ENCODE peak calls at places on chromosomes 3 and 15, in five cellular contexts. One of them, this sample, is unnamed.
A peak's percentile ranks its signal among the peaks of the same experiment; 100 is the strongest.

GRCh38 chr15:35545316-35545824 is 595 bp downstream of the DPH6 start:
- DNase-seq in RWPE1: peak; percentile 50
- DNase-seq in choroid plexus epithelial cell: peak; percentile 75
- DNase-seq in fibroblast of mammary gland: peak; percentile 69
- DNase-seq in bronchial epithelial cell: peak; percentile 48
- DNase-seq in this sample: no peak

GRCh38 chr3:163939926-163940325 is 1138.4 kb downstream of the SI start:
- DNase-seq in fibroblast of mammary gland: peak; percentile 22
- DNase-seq in RWPE1: peak; percentile 4
- DNase-seq in bronchial epithelial cell: peak; percentile 16
- DNase-seq in choroid plexus epithelial cell: peak; percentile 10
- DNase-seq in this sample: no peak

GRCh38 chr15:63402498-63403253 is 21.0 kb upstream of the CA12 start:
- DNase-seq in RWPE1: peak; percentile 53
- DNase-seq in choroid plexus epithelial cell: peak; percentile 65
- DNase-seq in fibroblast of mammary gland: peak; percentile 56
- DNase-seq in bronchial epithelial cell: peak; percentile 40
- DNase-seq in this sample: no peak

GRCh38 chr3:51371943-51372557 is 13.0 kb upstream of the MANF start:
- DNase-seq in RWPE1: no peak
- DNase-seq in bronchial epithelial cell: peak; percentile 63
- DNase-seq in choroid plexus epithelial cell: peak; percentile 92
- DNase-seq in fibroblast of mammary gland: peak; percentile 79
- DNase-seq in this sample: peak; percentile 34

GRCh38 chr3:31704651-31705179 is 172.0 kb downstream of the STT3B start:
- DNase-seq in choroid plexus epithelial cell: peak; percentile 44
- DNase-seq in bronchial epithelial cell: peak; percentile 76
- DNase-seq in fibroblast of mammary gland: peak; percentile 76
- DNase-seq in RWPE1: peak; percentile 42
- DNase-seq in this sample: no peak

GRCh38 chr15:41341519-41341918 is 8.8 kb downstream of the NUSAP1 start:
- DNase-seq in choroid plexus epithelial cell: no peak
- DNase-seq in fibroblast of mammary gland: peak; percentile 15
- DNase-seq in bronchial epithelial cell: no peak
- DNase-seq in RWPE1: no peak
- DNase-seq in this sample: no peak

GRCh38 chr3:69231929-69232437 is 109.6 kb upstream of the LMOD3 start:
- DNase-seq in RWPE1: peak; percentile 57
- DNase-seq in choroid plexus epithelial cell: peak; percentile 89
- DNase-seq in fibroblast of mammary gland: peak; percentile 18
- DNase-seq in bronchial epithelial cell: peak; percentile 62
- DNase-seq in this sample: no peak

GRCh38 chr15:26744894-26745293 is 28.0 kb downstream of the GABRB3 start:
- DNase-seq in RWPE1: no peak
- DNase-seq in choroid plexus epithelial cell: no peak
- DNase-seq in bronchial epithelial cell: no peak
- DNase-seq in fibroblast of mammary gland: no peak
- DNase-seq in this sample: no peak

GRCh38 chr3:129581623-129582022 is 24.9 kb downstream of the PLXND1 start:
- DNase-seq in RWPE1: no peak
- DNase-seq in fibroblast of mammary gland: no peak
- DNase-seq in bronchial epithelial cell: no peak
- DNase-seq in choroid plexus epithelial cell: no peak
- DNase-seq in this sample: no peak

GRCh38 chr15:69074011-69074842 is 59.7 kb downstream of the NOX5 start:
- DNase-seq in choroid plexus epithelial cell: peak; percentile 67
- DNase-seq in bronchial epithelial cell: peak; percentile 50
- DNase-seq in RWPE1: peak; percentile 56
- DNase-seq in fibroblast of mammary gland: peak; percentile 61
- DNase-seq in this sample: no peak

GRCh38 chr3:123169492-123169929 is 32.2 kb upstream of the SEC22A start:
- DNase-seq in bronchial epithelial cell: no peak
- DNase-seq in fibroblast of mammary gland: no peak
- DNase-seq in choroid plexus epithelial cell: peak; percentile 4
- DNase-seq in RWPE1: no peak
- DNase-seq in this sample: no peak

GRCh38 chr15:101554115-101554915 is 64.8 kb upstream of the PCSK6 start:
- DNase-seq in choroid plexus epithelial cell: peak; percentile 15
- DNase-seq in bronchial epithelial cell: no peak
- DNase-seq in RWPE1: no peak
- DNase-seq in fibroblast of mammary gland: no peak
- DNase-seq in this sample: no peak

GRCh38 chr15:82968066-82968465 is 15.5 kb upstream of the HOMER2 start:
- DNase-seq in RWPE1: no peak
- DNase-seq in choroid plexus epithelial cell: peak; percentile 36
- DNase-seq in bronchial epithelial cell: no peak
- DNase-seq in fibroblast of mammary gland: peak; percentile 45
- DNase-seq in this sample: no peak

GRCh38 chr3:32570426-32571191 is at the start of gene DYNC1LI1:
- DNase-seq in fibroblast of mammary gland: peak; percentile 85
- DNase-seq in choroid plexus epithelial cell: peak; percentile 94
- DNase-seq in bronchial epithelial cell: peak; percentile 74
- DNase-seq in RWPE1: peak; percentile 81
- DNase-seq in this sample: peak; percentile 89

GRCh38 chr3:187104342-187104741 is 35.0 kb downstream of the RPL39L start:
- DNase-seq in fibroblast of mammary gland: peak; percentile 31
- DNase-seq in RWPE1: no peak
- DNase-seq in choroid plexus epithelial cell: no peak
- DNase-seq in bronchial epithelial cell: no peak
- DNase-seq in this sample: no peak

GRCh38 chr15:57446393-57446792 is 70.1 kb downstream of the CGNL1 start:
- DNase-seq in bronchial epithelial cell: no peak
- DNase-seq in fibroblast of mammary gland: no peak
- DNase-seq in RWPE1: no peak
- DNase-seq in choroid plexus epithelial cell: no peak
- DNase-seq in this sample: no peak

GRCh38 chr3:14343338-14344112 is 58.9 kb upstream of the SLC6A6 start:
- DNase-seq in fibroblast of mammary gland: no peak
- DNase-seq in choroid plexus epithelial cell: no peak
- DNase-seq in RWPE1: no peak
- DNase-seq in bronchial epithelial cell: no peak
- DNase-seq in this sample: no peak

GRCh38 chr15:38714309-38715072 is 149.9 kb upstream of the RASGRP1 start:
- DNase-seq in fibroblast of mammary gland: peak; percentile 78
- DNase-seq in choroid plexus epithelial cell: peak; percentile 97
- DNase-seq in bronchial epithelial cell: peak; percentile 82
- DNase-seq in RWPE1: peak; percentile 21
- DNase-seq in this sample: no peak

GRCh38 chr3:134378384-134378783 is 4.1 kb upstream of the AMOTL2 start:
- DNase-seq in fibroblast of mammary gland: peak; percentile 44
- DNase-seq in RWPE1: no peak
- DNase-seq in choroid plexus epithelial cell: peak; percentile 57
- DNase-seq in bronchial epithelial cell: no peak
- DNase-seq in this sample: no peak

GRCh38 chr15:55791576-55792400 is 48.8 kb upstream of the PRTG start:
- DNase-seq in RWPE1: peak; percentile 51
- DNase-seq in fibroblast of mammary gland: peak; percentile 72
- DNase-seq in bronchial epithelial cell: peak; percentile 78
- DNase-seq in choroid plexus epithelial cell: peak; percentile 90
- DNase-seq in this sample: no peak

GRCh38 chr15:65312400-65312916 is 8.0 kb downstream of the RNU5B-1 start:
- DNase-seq in bronchial epithelial cell: no peak
- DNase-seq in RWPE1: no peak
- DNase-seq in fibroblast of mammary gland: no peak
- DNase-seq in choroid plexus epithelial cell: peak; percentile 33
- DNase-seq in this sample: no peak

GRCh38 chr3:11226042-11226370 is 46.2 kb upstream of the ATG7 start:
- DNase-seq in choroid plexus epithelial cell: no peak
- DNase-seq in fibroblast of mammary gland: no peak
- DNase-seq in RWPE1: no peak
- DNase-seq in bronchial epithelial cell: no peak
- DNase-seq in this sample: no peak

GRCh38 chr3:11224870-11225251 is 47.3 kb upstream of the ATG7 start:
- DNase-seq in bronchial epithelial cell: no peak
- DNase-seq in RWPE1: no peak
- DNase-seq in fibroblast of mammary gland: no peak
- DNase-seq in choroid plexus epithelial cell: no peak
- DNase-seq in this sample: no peak

GRCh38 chr3:11220230-11220629 is 52.0 kb upstream of the ATG7 start:
- DNase-seq in bronchial epithelial cell: no peak
- DNase-seq in choroid plexus epithelial cell: no peak
- DNase-seq in RWPE1: no peak
- DNase-seq in fibroblast of mammary gland: no peak
- DNase-seq in this sample: no peak

GRCh38 chr3:11224010-11224409 is 48.2 kb upstream of the ATG7 start:
- DNase-seq in bronchial epithelial cell: no peak
- DNase-seq in RWPE1: no peak
- DNase-seq in fibroblast of mammary gland: no peak
- DNase-seq in choroid plexus epithelial cell: no peak
- DNase-seq in this sample: no peak

DNA sequence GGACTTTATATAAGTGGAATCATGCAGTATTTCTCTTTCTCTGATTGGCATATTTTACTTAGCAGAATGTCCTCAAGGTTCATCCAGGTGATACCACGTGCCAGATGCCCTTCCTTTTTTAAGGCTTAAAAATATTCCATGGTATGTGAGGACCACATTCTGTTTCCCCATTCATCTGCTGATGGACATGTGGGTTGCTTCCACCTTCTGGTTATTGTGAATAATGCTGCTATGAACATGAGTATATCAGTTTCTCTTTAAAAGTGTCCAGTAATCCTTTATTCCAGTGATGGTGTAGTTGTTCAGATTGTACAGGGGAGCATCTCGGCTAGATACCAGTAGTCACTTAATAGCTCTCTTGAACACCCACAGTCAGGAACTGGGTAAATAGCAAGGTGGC is 50.4 kb upstream of the ATG7 start:
- DNase-seq in RWPE1: no peak
- DNase-seq in bronchial epithelial cell: no peak
- DNase-seq in fibroblast of mammary gland: no peak
- DNase-seq in choroid plexus epithelial cell: peak; percentile 60
- DNase-seq in this sample: no peak
- TF ChIP-seq CTCF in RWPE1: no peak
- TF ChIP-seq CTCF in bronchial epithelial cell: no peak
- TF ChIP-seq CTCF in fibroblast of mammary gland: peak; percentile 14
- TF ChIP-seq CTCF in choroid plexus epithelial cell: peak; percentile 48
- TF ChIP-seq CTCF in this sample: no peak

DNA sequence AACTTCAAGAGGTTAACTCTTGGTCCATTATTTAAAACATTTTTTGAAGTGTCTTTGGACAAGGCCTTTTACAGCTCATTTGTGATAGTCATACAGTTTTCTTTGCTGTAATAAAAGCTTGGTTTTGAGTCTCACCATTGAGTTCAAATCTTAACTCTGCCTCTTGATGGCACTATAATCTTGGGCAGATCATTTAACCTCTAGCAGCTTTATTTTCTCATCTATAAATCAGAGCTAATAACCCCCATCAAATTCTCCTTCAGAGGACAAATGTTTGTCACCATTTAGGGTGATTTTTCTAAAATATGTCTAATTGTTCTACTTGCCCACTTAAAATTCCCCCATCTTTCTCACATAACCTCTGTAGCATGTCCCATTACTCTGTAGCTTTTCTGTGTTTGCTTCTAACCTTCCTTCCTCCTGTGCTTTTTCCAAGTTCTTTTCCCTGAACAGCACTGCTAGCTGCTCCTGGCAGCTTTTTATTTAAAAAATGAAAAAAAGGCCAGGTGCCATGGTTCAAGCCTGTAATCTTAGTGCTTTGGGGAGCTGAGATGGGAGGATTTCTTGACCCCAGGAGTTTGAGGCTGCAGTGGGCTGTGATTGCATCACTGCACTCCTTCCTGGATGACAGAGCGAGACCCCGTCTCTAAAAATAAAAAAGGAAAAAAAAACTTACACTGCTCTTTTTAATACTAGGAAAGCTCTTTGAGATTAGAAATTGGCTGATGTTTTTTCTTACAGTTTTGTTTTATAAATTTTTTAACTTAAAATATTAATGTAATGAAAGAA is 28.5 kb downstream of the UBE2E1 start:
- DNase-seq in fibroblast of mammary gland: no peak
- DNase-seq in choroid plexus epithelial cell: peak; percentile 45
- DNase-seq in RWPE1: no peak
- DNase-seq in bronchial epithelial cell: peak; percentile 10
- DNase-seq in this sample: no peak
- TF ChIP-seq CTCF in fibroblast of mammary gland: peak; percentile 36
- TF ChIP-seq CTCF in choroid plexus epithelial cell: peak; percentile 44
- TF ChIP-seq CTCF in RWPE1: peak; percentile 23
- TF ChIP-seq CTCF in bronchial epithelial cell: no peak
- TF ChIP-seq CTCF in this sample: no peak

DNA sequence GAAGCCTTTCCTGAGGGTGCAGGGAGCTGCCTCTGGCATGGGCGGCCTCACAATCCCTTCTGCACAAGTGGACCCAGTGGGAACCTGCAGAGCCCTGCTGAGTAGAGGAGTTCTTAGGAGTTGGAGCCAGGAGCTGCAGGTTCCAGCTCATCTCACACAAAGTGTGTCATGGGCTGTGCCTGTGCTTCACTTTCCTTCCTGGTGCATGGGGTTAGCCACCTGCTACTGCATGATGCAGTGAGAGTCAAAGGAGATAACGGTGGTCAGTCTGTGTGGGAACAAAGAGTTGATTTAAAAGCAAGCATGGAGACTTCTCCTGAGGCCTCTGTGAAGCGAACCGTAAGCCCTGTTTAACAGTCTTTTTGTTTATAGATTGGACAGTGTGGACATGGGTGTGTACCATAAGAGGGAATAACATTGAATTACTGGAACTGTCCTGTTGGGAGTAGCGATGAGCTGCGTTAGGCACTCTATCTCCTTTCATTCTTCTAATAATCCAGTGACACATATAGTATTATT is 68.6 kb upstream of the PRR23C start:
- DNase-seq in choroid plexus epithelial cell: no peak
- DNase-seq in RWPE1: no peak
- DNase-seq in fibroblast of mammary gland: no peak
- DNase-seq in bronchial epithelial cell: no peak
- DNase-seq in this sample: no peak
- TF ChIP-seq CTCF in choroid plexus epithelial cell: no peak
- TF ChIP-seq CTCF in RWPE1: no peak
- TF ChIP-seq CTCF in fibroblast of mammary gland: peak; percentile 22
- TF ChIP-seq CTCF in bronchial epithelial cell: no peak
- TF ChIP-seq CTCF in this sample: no peak

GRCh38 chr3:35544976-35545375 is 94.3 kb upstream of the ARPP21 start:
- DNase-seq in RWPE1: no peak
- DNase-seq in bronchial epithelial cell: no peak
- DNase-seq in fibroblast of mammary gland: no peak
- DNase-seq in choroid plexus epithelial cell: no peak
- DNase-seq in this sample: no peak
- TF ChIP-seq CTCF in RWPE1: no peak
- TF ChIP-seq CTCF in bronchial epithelial cell: no peak
- TF ChIP-seq CTCF in fibroblast of mammary gland: no peak
- TF ChIP-seq CTCF in choroid plexus epithelial cell: no peak
- TF ChIP-seq CTCF in this sample: no peak

DNA sequence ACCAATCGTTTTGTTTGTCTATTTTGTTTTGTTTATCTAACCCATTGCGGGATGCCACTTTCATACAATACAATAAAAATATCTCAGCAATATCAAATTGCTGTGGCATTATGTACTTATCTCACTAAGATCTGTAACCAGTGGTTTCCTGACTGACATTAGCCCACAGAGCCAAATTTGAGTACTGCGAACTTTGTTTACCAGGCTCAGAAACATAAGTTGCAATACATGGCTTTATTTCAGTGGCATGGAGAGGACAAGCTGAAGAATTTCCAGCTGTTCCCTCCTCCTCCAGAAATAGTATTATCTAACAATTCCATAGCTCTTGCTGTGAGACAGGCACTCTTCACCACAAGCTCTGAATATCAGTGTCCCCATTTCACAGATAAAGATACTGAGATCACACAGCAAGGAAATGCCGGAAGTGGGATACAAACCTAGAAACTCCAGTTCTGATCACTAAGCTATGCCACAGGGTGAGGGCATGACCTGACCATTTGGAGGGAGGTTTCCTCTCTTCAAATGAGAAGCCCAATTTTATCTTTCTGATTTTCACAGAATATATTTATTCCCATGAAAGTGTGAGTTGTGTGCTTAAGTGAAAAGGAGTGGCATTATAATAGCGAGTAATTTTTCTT is 469.9 kb upstream of the CBLB start:
- DNase-seq in bronchial epithelial cell: no peak
- DNase-seq in fibroblast of mammary gland: no peak
- DNase-seq in RWPE1: no peak
- DNase-seq in choroid plexus epithelial cell: no peak
- DNase-seq in this sample: no peak
- TF ChIP-seq CTCF in bronchial epithelial cell: no peak
- TF ChIP-seq CTCF in fibroblast of mammary gland: no peak
- TF ChIP-seq CTCF in RWPE1: no peak
- TF ChIP-seq CTCF in choroid plexus epithelial cell: no peak
- TF ChIP-seq CTCF in this sample: no peak

This sample was measured in CD14-positive monocyte.